ENCODE peak calls at places on chromosome 19, in four cellular contexts. T is hepatic stellate cell; Y is activated naive CD4-positive, alpha-beta T cell treated with anti-CD3 and anti-CD28 coated beads for 36 hours; J is PC-9. D is an unnamed sample.
A peak's percentile ranks its signal among the peaks of the same experiment; 100 is the strongest.

GRCh38 chr19:10193666-10194499 is 870 bp downstream of the DNMT1 start:
- DNase-seq in T (peak; percentile 57), Y (peak; percentile 43), J (no peak), D (no peak)

GRCh38 chr19:16470911-16471811 is 609 bp downstream of the EPS15L1 start:
- DNase-seq in T (peak; percentile 71), Y (peak; percentile 51), J (peak; percentile 18), D (no peak)

GRCh38 chr19:45767881-45768643 is 990 bp downstream of the SIX5 start:
- DNase-seq in T (peak; percentile 44), Y (no peak), J (peak; percentile 67), D (peak; percentile 57)

GRCh38 chr19:15317392-15318011 is 14.8 kb downstream of the BRD4 start:
- DNase-seq in T (peak; percentile 63), Y (no peak), J (no peak), D (no peak)

GRCh38 chr19:2282062-2282861 is at the start of gene PEAK3:
- DNase-seq in T (peak; percentile 74), Y (peak; percentile 57), J (no peak), D (peak; percentile 56)

GRCh38 chr19:33063356-33064116 is 1.2 kb downstream of the RHPN2 start:
- DNase-seq in T (peak; percentile 39), Y (no peak), J (no peak), D (no peak)

GRCh38 chr19:33467851-33468250 is 53.7 kb downstream of the PEPD start:
- DNase-seq in T (no peak), Y (no peak), J (no peak), D (no peak)

GRCh38 chr19:2274937-2275535 is 6.9 kb downstream of the PEAK3 start:
- DNase-seq in T (peak; percentile 86), Y (peak; percentile 72), J (no peak), D (peak; percentile 82)

GRCh38 chr19:41276231-41276630 is 12.1 kb downstream of the HNRNPUL1 start:
- DNase-seq in T (no peak), Y (no peak), J (no peak), D (no peak)

GRCh38 chr19:47713046-47714021 is at the start of gene EHD2:
- DNase-seq in T (peak; percentile 87), Y (peak; percentile 47), J (peak; percentile 73), D (peak; percentile 81)

GRCh38 chr19:13842294-13843103 is 34.4 kb upstream of the NANOS3 start:
- DNase-seq in T (peak; percentile 88), Y (peak; percentile 65), J (peak; percentile 86), D (peak; percentile 84)

GRCh38 chr19:34454685-34455084 is 26.5 kb downstream of the UBA2 start:
- DNase-seq in T (no peak), Y (no peak), J (no peak), D (no peak)

GRCh38 chr19:21468791-21469190 is 36.6 kb upstream of the ZNF429 start:
- DNase-seq in T (no peak), Y (peak; percentile 19), J (no peak), D (no peak)

GRCh38 chr19:51259348-51260245 is 8.7 kb downstream of the SIGLECL1 start:
- DNase-seq in T (peak; percentile 27), Y (peak; percentile 65), J (peak; percentile 30), D (no peak)

GRCh38 chr19:582497-583197 is 7.0 kb upstream of the HCN2 start:
- DNase-seq in T (no peak), Y (no peak), J (no peak), D (no peak)

GRCh38 chr19:4713384-4713951 is 10.2 kb downstream of the DPP9 start:
- DNase-seq in T (peak; percentile 99), Y (no peak), J (peak; percentile 94), D (no peak)

GRCh38 chr19:17264641-17264979 is at the start of gene USHBP1:
- DNase-seq in T (no peak), Y (no peak), J (no peak), D (no peak)

GRCh38 chr19:39398297-39398864 is 7.2 kb downstream of the MED29 start:
- DNase-seq in T (peak; percentile 68), Y (peak; percentile 81), J (peak; percentile 56), D (no peak)

GRCh38 chr19:41324921-41325639 is 15.1 kb downstream of the CCDC97 start:
- DNase-seq in T (peak; percentile 91), Y (no peak), J (peak; percentile 84), D (peak; percentile 72)

GRCh38 chr19:29694669-29695627 is 20.1 kb downstream of the C19orf12 start:
- DNase-seq in T (peak; percentile 81), Y (peak; percentile 88), J (peak; percentile 47), D (peak; percentile 62)

GRCh38 chr19:15979293-15979692 is 30.5 kb downstream of the OR10H4 start:
- DNase-seq in T (no peak), Y (no peak), J (no peak), D (no peak)

GRCh38 chr19:5632241-5632612 is 9.3 kb downstream of the SAFB start:
- DNase-seq in T (no peak), Y (no peak), J (no peak), D (no peak)

GRCh38 chr19:48997972-48998371 is 4.3 kb downstream of the RUVBL2 start:
- DNase-seq in T (no peak), Y (peak; percentile 73), J (peak; percentile 57), D (no peak)

GRCh38 chr19:2974342-2974932 is 2.9 kb upstream of the TLE6 start:
- DNase-seq in T (no peak), Y (no peak), J (no peak), D (no peak)

GRCh38 chr19:39422020-39422419 is 9.6 kb downstream of the PLEKHG2 start:
- DNase-seq in T (no peak), Y (no peak), J (no peak), D (no peak)

GRCh38 chr19:54451997-54452396 is 3.0 kb downstream of the LENG8 start:
- DNase-seq in T (no peak), Y (no peak), J (no peak), D (no peak)

GRCh38 chr19:531753-532571 is at the start of gene CDC34:
- DNase-seq in T (peak; percentile 50), Y (no peak), J (no peak), D (no peak)

GRCh38 chr19:778910-779653 is 18.2 kb upstream of the PTBP1 start:
- DNase-seq in T (peak; percentile 91), Y (no peak), J (peak; percentile 64), D (no peak)

GRCh38 chr19:13834308-13834790 is 39.1 kb downstream of the ZSWIM4 start:
- DNase-seq in T (no peak), Y (no peak), J (peak; percentile 69), D (no peak)

GRCh38 chr19:6453951-6454565 is 5.5 kb downstream of the SLC25A23 start:
- DNase-seq in T (no peak), Y (no peak), J (no peak), D (no peak)

GRCh38 chr19:9835507-9835949 is 410 bp downstream of the PIN1 start:
- DNase-seq in T (no peak), Y (no peak), J (no peak), D (no peak)

GRCh38 chr19:34094960-34095359 is 77.3 kb upstream of the LSM14A start:
- DNase-seq in T (no peak), Y (no peak), J (no peak), D (no peak)

D was measured in frontal cortex.